ENCODE peak calls at places on chromosomes 16 and 17, in seven cellular contexts. One of them, this sample, is unnamed.

GRCh38 chr16:88077328-88078108 is 126.3 kb downstream of the BANP start:
- DNase-seq in tibial artery: no peak
- DNase-seq in GM13976: no peak
- DNase-seq in fibroblast of gingiva: no peak
- DNase-seq in uterus: no peak
- DNase-seq in NCI-H345: no peak
- DNase-seq in heart right ventricle: no peak
- DNase-seq in this sample: no peak

GRCh38 chr17:31274252-31274651 is 22.8 kb downstream of the OMG start:
- DNase-seq in tibial artery: no peak
- DNase-seq in GM13976: no peak
- DNase-seq in fibroblast of gingiva: peak
- DNase-seq in uterus: no peak
- DNase-seq in NCI-H345: no peak
- DNase-seq in heart right ventricle: no peak
- DNase-seq in this sample: no peak

GRCh38 chr16:67187175-67187900 is 2.6 kb downstream of the EXOC3L1 start:
- DNase-seq in tibial artery: no peak
- DNase-seq in GM13976: no peak
- DNase-seq in fibroblast of gingiva: no peak
- DNase-seq in uterus: no peak
- DNase-seq in NCI-H345: no peak
- DNase-seq in heart right ventricle: no peak
- DNase-seq in this sample: no peak

GRCh38 chr17:35743911-35744328 is 9.1 kb downstream of the GAS2L2 start:
- DNase-seq in tibial artery: no peak
- DNase-seq in GM13976: no peak
- DNase-seq in fibroblast of gingiva: peak
- DNase-seq in uterus: no peak
- DNase-seq in NCI-H345: no peak
- DNase-seq in heart right ventricle: no peak
- DNase-seq in this sample: peak

GRCh38 chr16:30533748-30534367 is 800 bp downstream of the ZNF747 start:
- DNase-seq in tibial artery: no peak
- DNase-seq in GM13976: no peak
- DNase-seq in fibroblast of gingiva: no peak
- DNase-seq in uterus: no peak
- DNase-seq in NCI-H345: no peak
- DNase-seq in heart right ventricle: no peak
- DNase-seq in this sample: no peak

GRCh38 chr17:47896672-47897490 is 845 bp downstream of the SP2 start:
- DNase-seq in tibial artery: peak
- DNase-seq in GM13976: no peak
- DNase-seq in fibroblast of gingiva: peak
- DNase-seq in uterus: no peak
- DNase-seq in NCI-H345: no peak
- DNase-seq in heart right ventricle: no peak
- DNase-seq in this sample: no peak

GRCh38 chr16:81843243-81843582 is 64.1 kb downstream of the PLCG2 start:
- DNase-seq in tibial artery: no peak
- DNase-seq in GM13976: no peak
- DNase-seq in fibroblast of gingiva: no peak
- DNase-seq in uterus: no peak
- DNase-seq in NCI-H345: no peak
- DNase-seq in heart right ventricle: no peak
- DNase-seq in this sample: no peak

GRCh38 chr16:50718761-50719400 is 23.0 kb upstream of the CYLD start:
- DNase-seq in tibial artery: no peak
- DNase-seq in GM13976: no peak
- DNase-seq in fibroblast of gingiva: no peak
- DNase-seq in uterus: no peak
- DNase-seq in NCI-H345: no peak
- DNase-seq in heart right ventricle: no peak
- DNase-seq in this sample: no peak

GRCh38 chr16:658679-659571 is 9.0 kb upstream of the RHOT2 start:
- DNase-seq in tibial artery: no peak
- DNase-seq in GM13976: no peak
- DNase-seq in fibroblast of gingiva: no peak
- DNase-seq in uterus: no peak
- DNase-seq in NCI-H345: no peak
- DNase-seq in heart right ventricle: no peak
- DNase-seq in this sample: no peak

GRCh38 chr17:68381076-68381900 is 76.0 kb downstream of the WIPI1 start:
- DNase-seq in tibial artery: no peak
- DNase-seq in GM13976: no peak
- DNase-seq in fibroblast of gingiva: peak
- DNase-seq in uterus: peak
- DNase-seq in NCI-H345: no peak
- DNase-seq in heart right ventricle: no peak
- DNase-seq in this sample: peak

GRCh38 chr17:57406131-57406980 is 150.0 kb downstream of the MSI2 start:
- DNase-seq in tibial artery: no peak
- DNase-seq in GM13976: no peak
- DNase-seq in fibroblast of gingiva: no peak
- DNase-seq in uterus: no peak
- DNase-seq in NCI-H345: no peak
- DNase-seq in heart right ventricle: no peak
- DNase-seq in this sample: no peak

GRCh38 chr17:83173997-83174858 is 94.8 kb downstream of the METRNL start:
- DNase-seq in tibial artery: no peak
- DNase-seq in GM13976: peak
- DNase-seq in fibroblast of gingiva: peak
- DNase-seq in uterus: peak
- DNase-seq in NCI-H345: peak
- DNase-seq in heart right ventricle: no peak
- DNase-seq in this sample: peak

GRCh38 chr16:89471225-89471624 is 19.1 kb downstream of the ANKRD11 start:
- DNase-seq in tibial artery: no peak
- DNase-seq in GM13976: no peak
- DNase-seq in fibroblast of gingiva: peak
- DNase-seq in uterus: no peak
- DNase-seq in NCI-H345: no peak
- DNase-seq in heart right ventricle: no peak
- DNase-seq in this sample: no peak

GRCh38 chr17:29214215-29215146 is 32.2 kb upstream of the CRYBA1 start:
- DNase-seq in tibial artery: no peak
- DNase-seq in GM13976: no peak
- DNase-seq in fibroblast of gingiva: no peak
- DNase-seq in uterus: no peak
- DNase-seq in NCI-H345: no peak
- DNase-seq in heart right ventricle: no peak
- DNase-seq in this sample: no peak

GRCh38 chr17:53101706-53102105 is 721.0 kb upstream of the KIF2B start:
- DNase-seq in tibial artery: no peak
- DNase-seq in GM13976: no peak
- DNase-seq in fibroblast of gingiva: no peak
- DNase-seq in uterus: no peak
- DNase-seq in NCI-H345: peak
- DNase-seq in heart right ventricle: no peak
- DNase-seq in this sample: no peak

GRCh38 chr16:1028524-1029258 is 43.9 kb upstream of the SSTR5 start:
- DNase-seq in tibial artery: no peak
- DNase-seq in GM13976: no peak
- DNase-seq in fibroblast of gingiva: no peak
- DNase-seq in uterus: no peak
- DNase-seq in NCI-H345: no peak
- DNase-seq in heart right ventricle: no peak
- DNase-seq in this sample: no peak

GRCh38 chr16:79176987-79177386 is 423.6 kb downstream of the MAF start:
- DNase-seq in tibial artery: no peak
- DNase-seq in GM13976: no peak
- DNase-seq in fibroblast of gingiva: no peak
- DNase-seq in uterus: no peak
- DNase-seq in NCI-H345: no peak
- DNase-seq in heart right ventricle: no peak
- DNase-seq in this sample: peak

GRCh38 chr16:86396918-86397317 is 113.4 kb upstream of the FOXF1 start:
- DNase-seq in tibial artery: no peak
- DNase-seq in GM13976: no peak
- DNase-seq in fibroblast of gingiva: peak
- DNase-seq in uterus: peak
- DNase-seq in NCI-H345: no peak
- DNase-seq in heart right ventricle: no peak
- DNase-seq in this sample: no peak

GRCh38 chr16:50103764-50104163 is 38.0 kb downstream of the HEATR3 start:
- DNase-seq in tibial artery: no peak
- DNase-seq in GM13976: no peak
- DNase-seq in fibroblast of gingiva: peak
- DNase-seq in uterus: no peak
- DNase-seq in NCI-H345: no peak
- DNase-seq in heart right ventricle: no peak
- DNase-seq in this sample: no peak

GRCh38 chr16:23469814-23470213 is 16.8 kb upstream of the COG7 start:
- DNase-seq in tibial artery: no peak
- DNase-seq in GM13976: no peak
- DNase-seq in fibroblast of gingiva: no peak
- DNase-seq in uterus: no peak
- DNase-seq in NCI-H345: peak
- DNase-seq in heart right ventricle: no peak
- DNase-seq in this sample: no peak

GRCh38 chr17:61409301-61410099 is 9.9 kb downstream of the TBX2 start:
- DNase-seq in tibial artery: peak
- DNase-seq in GM13976: peak
- DNase-seq in fibroblast of gingiva: peak
- DNase-seq in uterus: peak
- DNase-seq in NCI-H345: peak
- DNase-seq in heart right ventricle: peak
- DNase-seq in this sample: peak

GRCh38 chr17:61455754-61456681 is 3.8 kb downstream of the TBX4 start:
- DNase-seq in tibial artery: no peak
- DNase-seq in GM13976: no peak
- DNase-seq in fibroblast of gingiva: no peak
- DNase-seq in uterus: no peak
- DNase-seq in NCI-H345: no peak
- DNase-seq in heart right ventricle: no peak
- DNase-seq in this sample: no peak

GRCh38 chr16:87330646-87331045 is 13.5 kb upstream of the C16orf95 start:
- DNase-seq in tibial artery: no peak
- DNase-seq in GM13976: no peak
- DNase-seq in fibroblast of gingiva: no peak
- DNase-seq in uterus: no peak
- DNase-seq in NCI-H345: no peak
- DNase-seq in heart right ventricle: no peak
- DNase-seq in this sample: no peak

GRCh38 chr16:69105501-69106361 is at the start of gene HAS3:
- DNase-seq in tibial artery: no peak
- DNase-seq in GM13976: peak
- DNase-seq in fibroblast of gingiva: peak
- DNase-seq in uterus: no peak
- DNase-seq in NCI-H345: peak
- DNase-seq in heart right ventricle: peak
- DNase-seq in this sample: peak

GRCh38 chr16:1428511-1428910 is 2.4 kb upstream of the PERCC1 start:
- DNase-seq in tibial artery: no peak
- DNase-seq in GM13976: peak
- DNase-seq in fibroblast of gingiva: no peak
- DNase-seq in uterus: no peak
- DNase-seq in NCI-H345: no peak
- DNase-seq in heart right ventricle: peak
- DNase-seq in this sample: peak

GRCh38 chr17:43846963-43847369 is at the start of gene CD300LG:
- DNase-seq in tibial artery: no peak
- DNase-seq in GM13976: no peak
- DNase-seq in fibroblast of gingiva: no peak
- DNase-seq in uterus: peak
- DNase-seq in NCI-H345: no peak
- DNase-seq in heart right ventricle: peak
- DNase-seq in this sample: no peak